ENCODE peak calls at places on chromosomes 11 and 22, in six cellular contexts. U, X, J, O, P and G are unnamed samples.

GRCh38 chr11:8905528-8906165 is 5.3 kb upstream of the AKIP1 start:
- DNase-seq in U (no peak), X (no peak), J (no peak), O (no peak), P (peak; percentile 47), G (no peak)

GRCh38 chr22:38732251-38732815 is 23.5 kb downstream of the SUN2 start:
- DNase-seq in U (no peak), X (no peak), J (no peak), O (no peak), P (no peak), G (no peak)

GRCh38 chr11:64360403-64360980 is 1.5 kb downstream of the RPS6KA4 start:
- DNase-seq in U (no peak), X (no peak), J (no peak), O (no peak), P (no peak), G (no peak)

GRCh38 chr11:1460396-1460795 is 26.2 kb downstream of the MOB2 start:
- DNase-seq in U (no peak), X (no peak), J (no peak), O (no peak), P (peak; percentile 47), G (no peak)

GRCh38 chr11:69144719-69145365 is 10.9 kb upstream of the SMIM38 start:
- DNase-seq in U (no peak), X (no peak), J (no peak), O (no peak), P (no peak), G (peak; percentile 50)

GRCh38 chr11:14418801-14419417 is 59.9 kb upstream of the RRAS2 start:
- DNase-seq in U (peak; percentile 42), X (peak; percentile 58), J (peak; percentile 9), O (no peak), P (peak; percentile 39), G (peak; percentile 22)

GRCh38 chr11:58024601-58025091 is 965 bp downstream of the OR9Q1 start:
- DNase-seq in U (peak; percentile 88), X (no peak), J (no peak), O (peak; percentile 80), P (peak; percentile 79), G (no peak)

GRCh38 chr11:116984186-116984585 is 114.0 kb downstream of the SIK3 start:
- DNase-seq in U (no peak), X (no peak), J (no peak), O (no peak), P (no peak), G (no peak)

GRCh38 chr11:44032304-44033085 is 15.3 kb upstream of the ACCSL start:
- DNase-seq in U (no peak), X (no peak), J (no peak), O (no peak), P (peak; percentile 43), G (no peak)

GRCh38 chr11:12372111-12372510 is 5.3 kb upstream of the PARVA start:
- DNase-seq in U (no peak), X (no peak), J (no peak), O (no peak), P (no peak), G (no peak)

GRCh38 chr11:77198440-77198849 is 70.4 kb downstream of the MYO7A start:
- DNase-seq in U (peak; percentile 31), X (peak; percentile 68), J (peak; percentile 56), O (no peak), P (no peak), G (peak; percentile 58)

GRCh38 chr11:2558402-2558801 is 113.6 kb downstream of the KCNQ1 start:
- DNase-seq in U (no peak), X (no peak), J (no peak), O (no peak), P (no peak), G (no peak)

GRCh38 chr11:102111787-102112653 is 1.8 kb downstream of the YAP1 start:
- DNase-seq in U (peak; percentile 90), X (no peak), J (no peak), O (no peak), P (peak; percentile 78), G (no peak)

GRCh38 chr11:118046051-118046963 is 30.6 kb upstream of the TMPRSS4 start:
- DNase-seq in U (no peak), X (no peak), J (no peak), O (no peak), P (no peak), G (no peak)

GRCh38 chr11:4018641-4019040 is 76.0 kb upstream of the RRM1 start:
- DNase-seq in U (no peak), X (no peak), J (no peak), O (no peak), P (peak; percentile 9), G (no peak)

GRCh38 chr22:30435674-30436126 is 10.1 kb downstream of the MTFP1 start:
- DNase-seq in U (no peak), X (no peak), J (peak; percentile 82), O (no peak), P (no peak), G (peak; percentile 24)

GRCh38 chr11:62139526-62140301 is 15.9 kb downstream of the INCENP start:
- DNase-seq in U (no peak), X (no peak), J (no peak), O (no peak), P (no peak), G (no peak)

GRCh38 chr11:103536335-103536722 is 427.1 kb downstream of the DYNC2H1 start:
- DNase-seq in U (no peak), X (no peak), J (no peak), O (no peak), P (no peak), G (no peak)

GRCh38 chr11:65591939-65592814 is 3.4 kb downstream of the KCNK7 start:
- DNase-seq in U (no peak), X (no peak), J (no peak), O (no peak), P (peak; percentile 87), G (no peak)

GRCh38 chr22:22030493-22031182 is 48.1 kb upstream of the TOP3B start:
- DNase-seq in U (peak; percentile 8), X (peak; percentile 46), J (peak; percentile 93), O (peak; percentile 1), P (no peak), G (peak; percentile 74)

GRCh38 chr11:68574308-68574707 is 110.0 kb upstream of the GAL start:
- DNase-seq in U (no peak), X (no peak), J (no peak), O (no peak), P (peak; percentile 36), G (no peak)

GRCh38 chr11:57324154-57324885 is 432 bp downstream of the TNKS1BP1 start:
- DNase-seq in U (peak; percentile 41), X (peak; percentile 47), J (peak; percentile 34), O (peak; percentile 55), P (peak; percentile 76), G (peak; percentile 77)

GRCh38 chr11:125956371-125956770 is 10.5 kb downstream of the VSIG10L2 start:
- DNase-seq in U (no peak), X (no peak), J (no peak), O (no peak), P (peak; percentile 75), G (no peak)

GRCh38 chr11:10350341-10350740 is 45.5 kb downstream of the ADM start:
- DNase-seq in U (peak; percentile 46), X (no peak), J (no peak), O (no peak), P (peak; percentile 72), G (no peak)